ENCODE peak calls at places on chromosomes 13 and 19, in five cellular contexts. One of them, this sample, is unnamed.

GRCh38 chr13:21898461-21898860 is 227.6 kb downstream of the FGF9 start:
- DNase-seq in activated CD4-positive, alpha-beta T cell treated with anti-CD3 and anti-CD28 coated beads, Interleukin-2, amount 10 ng/mL, durations not matched to agents 7 days and 5 days: no peak
- DNase-seq in GM04503: no peak
- DNase-seq in stimulated activated CD4-positive, alpha-beta T cell treated with anti-CD3 and anti-CD28 coated beads, Interleukin-2, amount 100 ng/mL, for 48 hours: no peak
- DNase-seq in AG09309: no peak
- DNase-seq in this sample: no peak

GRCh38 chr19:12202250-12202649 is 39.4 kb downstream of the ZNF136 start:
- DNase-seq in activated CD4-positive, alpha-beta T cell treated with anti-CD3 and anti-CD28 coated beads, Interleukin-2, amount 10 ng/mL, durations not matched to agents 7 days and 5 days: peak
- DNase-seq in stimulated activated CD4-positive, alpha-beta T cell treated with anti-CD3 and anti-CD28 coated beads, Interleukin-2, amount 100 ng/mL, for 48 hours: peak
- DNase-seq in AG09309: no peak
- DNase-seq in GM04503: no peak
- DNase-seq in this sample: no peak

GRCh38 chr19:8403098-8403819 is 9.8 kb upstream of the MARCHF2 start:
- DNase-seq in GM04503: no peak
- DNase-seq in stimulated activated CD4-positive, alpha-beta T cell treated with anti-CD3 and anti-CD28 coated beads, Interleukin-2, amount 100 ng/mL, for 48 hours: no peak
- DNase-seq in AG09309: no peak
- DNase-seq in activated CD4-positive, alpha-beta T cell treated with anti-CD3 and anti-CD28 coated beads, Interleukin-2, amount 10 ng/mL, durations not matched to agents 7 days and 5 days: no peak
- DNase-seq in this sample: no peak

GRCh38 chr13:44652223-44652622 is 76.1 kb upstream of the TSC22D1 start:
- DNase-seq in stimulated activated CD4-positive, alpha-beta T cell treated with anti-CD3 and anti-CD28 coated beads, Interleukin-2, amount 100 ng/mL, for 48 hours: no peak
- DNase-seq in activated CD4-positive, alpha-beta T cell treated with anti-CD3 and anti-CD28 coated beads, Interleukin-2, amount 10 ng/mL, durations not matched to agents 7 days and 5 days: no peak
- DNase-seq in AG09309: no peak
- DNase-seq in GM04503: no peak
- DNase-seq in this sample: no peak

GRCh38 chr13:107516517-107516916 is 698.8 kb downstream of the LIG4 start:
- DNase-seq in GM04503: no peak
- DNase-seq in AG09309: no peak
- DNase-seq in stimulated activated CD4-positive, alpha-beta T cell treated with anti-CD3 and anti-CD28 coated beads, Interleukin-2, amount 100 ng/mL, for 48 hours: no peak
- DNase-seq in activated CD4-positive, alpha-beta T cell treated with anti-CD3 and anti-CD28 coated beads, Interleukin-2, amount 10 ng/mL, durations not matched to agents 7 days and 5 days: no peak
- DNase-seq in this sample: no peak

GRCh38 chr19:27741236-27741635 is 1471.7 kb downstream of the UQCRFS1 start:
- DNase-seq in GM04503: no peak
- DNase-seq in AG09309: no peak
- DNase-seq in stimulated activated CD4-positive, alpha-beta T cell treated with anti-CD3 and anti-CD28 coated beads, Interleukin-2, amount 100 ng/mL, for 48 hours: no peak
- DNase-seq in activated CD4-positive, alpha-beta T cell treated with anti-CD3 and anti-CD28 coated beads, Interleukin-2, amount 10 ng/mL, durations not matched to agents 7 days and 5 days: no peak
- DNase-seq in this sample: no peak

GRCh38 chr13:60427285-60427684 is 30.3 kb downstream of the TDRD3 start:
- DNase-seq in AG09309: no peak
- DNase-seq in stimulated activated CD4-positive, alpha-beta T cell treated with anti-CD3 and anti-CD28 coated beads, Interleukin-2, amount 100 ng/mL, for 48 hours: no peak
- DNase-seq in activated CD4-positive, alpha-beta T cell treated with anti-CD3 and anti-CD28 coated beads, Interleukin-2, amount 10 ng/mL, durations not matched to agents 7 days and 5 days: no peak
- DNase-seq in GM04503: no peak
- DNase-seq in this sample: no peak

GRCh38 chr19:7673995-7674667 is 2.8 kb upstream of the MCEMP1 start:
- DNase-seq in GM04503: no peak
- DNase-seq in activated CD4-positive, alpha-beta T cell treated with anti-CD3 and anti-CD28 coated beads, Interleukin-2, amount 10 ng/mL, durations not matched to agents 7 days and 5 days: peak
- DNase-seq in stimulated activated CD4-positive, alpha-beta T cell treated with anti-CD3 and anti-CD28 coated beads, Interleukin-2, amount 100 ng/mL, for 48 hours: no peak
- DNase-seq in AG09309: no peak
- DNase-seq in this sample: peak

GRCh38 chr13:93226623-93227279 is at the start of gene GPC6:
- DNase-seq in stimulated activated CD4-positive, alpha-beta T cell treated with anti-CD3 and anti-CD28 coated beads, Interleukin-2, amount 100 ng/mL, for 48 hours: no peak
- DNase-seq in GM04503: peak
- DNase-seq in AG09309: peak
- DNase-seq in activated CD4-positive, alpha-beta T cell treated with anti-CD3 and anti-CD28 coated beads, Interleukin-2, amount 10 ng/mL, durations not matched to agents 7 days and 5 days: no peak
- DNase-seq in this sample: peak

GRCh38 chr13:74883834-74884233 is 598.1 kb downstream of the TBC1D4 start:
- DNase-seq in AG09309: no peak
- DNase-seq in stimulated activated CD4-positive, alpha-beta T cell treated with anti-CD3 and anti-CD28 coated beads, Interleukin-2, amount 100 ng/mL, for 48 hours: no peak
- DNase-seq in GM04503: no peak
- DNase-seq in activated CD4-positive, alpha-beta T cell treated with anti-CD3 and anti-CD28 coated beads, Interleukin-2, amount 10 ng/mL, durations not matched to agents 7 days and 5 days: no peak
- DNase-seq in this sample: no peak

GRCh38 chr19:14473915-14474578 is 1.1 kb downstream of the PTGER1 start:
- DNase-seq in activated CD4-positive, alpha-beta T cell treated with anti-CD3 and anti-CD28 coated beads, Interleukin-2, amount 10 ng/mL, durations not matched to agents 7 days and 5 days: no peak
- DNase-seq in stimulated activated CD4-positive, alpha-beta T cell treated with anti-CD3 and anti-CD28 coated beads, Interleukin-2, amount 100 ng/mL, for 48 hours: no peak
- DNase-seq in GM04503: no peak
- DNase-seq in AG09309: no peak
- DNase-seq in this sample: no peak

GRCh38 chr13:44108345-44108858 is 228.7 kb downstream of the LACC1 start:
- DNase-seq in AG09309: no peak
- DNase-seq in stimulated activated CD4-positive, alpha-beta T cell treated with anti-CD3 and anti-CD28 coated beads, Interleukin-2, amount 100 ng/mL, for 48 hours: no peak
- DNase-seq in GM04503: no peak
- DNase-seq in activated CD4-positive, alpha-beta T cell treated with anti-CD3 and anti-CD28 coated beads, Interleukin-2, amount 10 ng/mL, durations not matched to agents 7 days and 5 days: no peak
- DNase-seq in this sample: no peak

GRCh38 chr19:32598022-32598421 is 17.0 kb downstream of the PDCD5 start:
- DNase-seq in stimulated activated CD4-positive, alpha-beta T cell treated with anti-CD3 and anti-CD28 coated beads, Interleukin-2, amount 100 ng/mL, for 48 hours: no peak
- DNase-seq in GM04503: no peak
- DNase-seq in activated CD4-positive, alpha-beta T cell treated with anti-CD3 and anti-CD28 coated beads, Interleukin-2, amount 10 ng/mL, durations not matched to agents 7 days and 5 days: no peak
- DNase-seq in AG09309: no peak
- DNase-seq in this sample: no peak

GRCh38 chr19:5354403-5354802 is 13.8 kb upstream of the PTPRS start:
- DNase-seq in GM04503: no peak
- DNase-seq in AG09309: no peak
- DNase-seq in activated CD4-positive, alpha-beta T cell treated with anti-CD3 and anti-CD28 coated beads, Interleukin-2, amount 10 ng/mL, durations not matched to agents 7 days and 5 days: no peak
- DNase-seq in stimulated activated CD4-positive, alpha-beta T cell treated with anti-CD3 and anti-CD28 coated beads, Interleukin-2, amount 100 ng/mL, for 48 hours: peak
- DNase-seq in this sample: no peak

GRCh38 chr19:40245506-40246128 is 19.1 kb upstream of the CCNP start:
- DNase-seq in activated CD4-positive, alpha-beta T cell treated with anti-CD3 and anti-CD28 coated beads, Interleukin-2, amount 10 ng/mL, durations not matched to agents 7 days and 5 days: no peak
- DNase-seq in GM04503: no peak
- DNase-seq in AG09309: no peak
- DNase-seq in stimulated activated CD4-positive, alpha-beta T cell treated with anti-CD3 and anti-CD28 coated beads, Interleukin-2, amount 100 ng/mL, for 48 hours: no peak
- DNase-seq in this sample: no peak

GRCh38 chr19:873084-874019 is 13.9 kb downstream of the CFD start:
- DNase-seq in AG09309: no peak
- DNase-seq in GM04503: peak
- DNase-seq in activated CD4-positive, alpha-beta T cell treated with anti-CD3 and anti-CD28 coated beads, Interleukin-2, amount 10 ng/mL, durations not matched to agents 7 days and 5 days: peak
- DNase-seq in stimulated activated CD4-positive, alpha-beta T cell treated with anti-CD3 and anti-CD28 coated beads, Interleukin-2, amount 100 ng/mL, for 48 hours: peak
- DNase-seq in this sample: no peak

GRCh38 chr19:2097330-2098327 is 914 bp downstream of the IZUMO4 start:
- DNase-seq in GM04503: no peak
- DNase-seq in stimulated activated CD4-positive, alpha-beta T cell treated with anti-CD3 and anti-CD28 coated beads, Interleukin-2, amount 100 ng/mL, for 48 hours: no peak
- DNase-seq in AG09309: no peak
- DNase-seq in activated CD4-positive, alpha-beta T cell treated with anti-CD3 and anti-CD28 coated beads, Interleukin-2, amount 10 ng/mL, durations not matched to agents 7 days and 5 days: peak
- DNase-seq in this sample: no peak

GRCh38 chr13:59304596-59304995 is 859.1 kb downstream of the DIAPH3 start:
- DNase-seq in AG09309: no peak
- DNase-seq in GM04503: no peak
- DNase-seq in stimulated activated CD4-positive, alpha-beta T cell treated with anti-CD3 and anti-CD28 coated beads, Interleukin-2, amount 100 ng/mL, for 48 hours: no peak
- DNase-seq in activated CD4-positive, alpha-beta T cell treated with anti-CD3 and anti-CD28 coated beads, Interleukin-2, amount 10 ng/mL, durations not matched to agents 7 days and 5 days: no peak
- DNase-seq in this sample: no peak

GRCh38 chr13:41515491-41516139 is 58.3 kb downstream of the RGCC start:
- DNase-seq in AG09309: no peak
- DNase-seq in GM04503: no peak
- DNase-seq in activated CD4-positive, alpha-beta T cell treated with anti-CD3 and anti-CD28 coated beads, Interleukin-2, amount 10 ng/mL, durations not matched to agents 7 days and 5 days: peak
- DNase-seq in stimulated activated CD4-positive, alpha-beta T cell treated with anti-CD3 and anti-CD28 coated beads, Interleukin-2, amount 100 ng/mL, for 48 hours: no peak
- DNase-seq in this sample: no peak

GRCh38 chr19:32676186-32676894 is 692 bp downstream of the RGS9BP start:
- DNase-seq in GM04503: no peak
- DNase-seq in stimulated activated CD4-positive, alpha-beta T cell treated with anti-CD3 and anti-CD28 coated beads, Interleukin-2, amount 100 ng/mL, for 48 hours: no peak
- DNase-seq in activated CD4-positive, alpha-beta T cell treated with anti-CD3 and anti-CD28 coated beads, Interleukin-2, amount 10 ng/mL, durations not matched to agents 7 days and 5 days: no peak
- DNase-seq in AG09309: no peak
- DNase-seq in this sample: no peak